ENCODE peak calls at places on chromosome 13, in four cellular contexts. One of them, this sample, is unnamed.

GRCh38 chr13:65468628-65469027 is 1761.5 kb downstream of the PCDH9 start:
- DNase-seq in activated T-cell treated with anti-CD3 and anti-CD28 coated beads for 48 hours: no peak
- DNase-seq in stimulated activated CD4-positive, alpha-beta T cell treated with anti-CD3 and anti-CD28 coated beads, Interleukin-1b, Interleukin-23, amount 100 ng/mL, for 24 hours: no peak
- DNase-seq in lower leg skin: no peak
- DNase-seq in this sample: no peak

GRCh38 chr13:75554981-75555380 is 5.4 kb downstream of the UCHL3 start:
- DNase-seq in activated T-cell treated with anti-CD3 and anti-CD28 coated beads for 48 hours: no peak
- DNase-seq in lower leg skin: no peak
- DNase-seq in stimulated activated CD4-positive, alpha-beta T cell treated with anti-CD3 and anti-CD28 coated beads, Interleukin-1b, Interleukin-23, amount 100 ng/mL, for 24 hours: no peak
- DNase-seq in this sample: no peak

GRCh38 chr13:40986328-40986856 is 32.7 kb downstream of the ELF1 start:
- DNase-seq in stimulated activated CD4-positive, alpha-beta T cell treated with anti-CD3 and anti-CD28 coated beads, Interleukin-1b, Interleukin-23, amount 100 ng/mL, for 24 hours: no peak
- DNase-seq in lower leg skin: no peak
- DNase-seq in activated T-cell treated with anti-CD3 and anti-CD28 coated beads for 48 hours: no peak
- DNase-seq in this sample: no peak

GRCh38 chr13:113927661-113928581 is 46.0 kb downstream of the C13orf46 start:
- DNase-seq in lower leg skin: peak
- DNase-seq in activated T-cell treated with anti-CD3 and anti-CD28 coated beads for 48 hours: no peak
- DNase-seq in stimulated activated CD4-positive, alpha-beta T cell treated with anti-CD3 and anti-CD28 coated beads, Interleukin-1b, Interleukin-23, amount 100 ng/mL, for 24 hours: no peak
- DNase-seq in this sample: peak

GRCh38 chr13:37138169-37138568 is 32.7 kb upstream of the CSNK1A1L start:
- DNase-seq in stimulated activated CD4-positive, alpha-beta T cell treated with anti-CD3 and anti-CD28 coated beads, Interleukin-1b, Interleukin-23, amount 100 ng/mL, for 24 hours: no peak
- DNase-seq in lower leg skin: no peak
- DNase-seq in activated T-cell treated with anti-CD3 and anti-CD28 coated beads for 48 hours: no peak
- DNase-seq in this sample: no peak

GRCh38 chr13:98796798-98797197 is 44.3 kb upstream of the SLC15A1 start:
- DNase-seq in stimulated activated CD4-positive, alpha-beta T cell treated with anti-CD3 and anti-CD28 coated beads, Interleukin-1b, Interleukin-23, amount 100 ng/mL, for 24 hours: no peak
- DNase-seq in activated T-cell treated with anti-CD3 and anti-CD28 coated beads for 48 hours: no peak
- DNase-seq in lower leg skin: peak
- DNase-seq in this sample: no peak

GRCh38 chr13:39840201-39840600 is 184.7 kb downstream of the COG6 start:
- DNase-seq in stimulated activated CD4-positive, alpha-beta T cell treated with anti-CD3 and anti-CD28 coated beads, Interleukin-1b, Interleukin-23, amount 100 ng/mL, for 24 hours: no peak
- DNase-seq in activated T-cell treated with anti-CD3 and anti-CD28 coated beads for 48 hours: no peak
- DNase-seq in lower leg skin: no peak
- DNase-seq in this sample: no peak

GRCh38 chr13:20489185-20489820 is 36.4 kb downstream of the CRYL1 start:
- DNase-seq in activated T-cell treated with anti-CD3 and anti-CD28 coated beads for 48 hours: peak
- DNase-seq in stimulated activated CD4-positive, alpha-beta T cell treated with anti-CD3 and anti-CD28 coated beads, Interleukin-1b, Interleukin-23, amount 100 ng/mL, for 24 hours: peak
- DNase-seq in lower leg skin: peak
- DNase-seq in this sample: no peak

GRCh38 chr13:113991191-113991669 is 17.4 kb upstream of the C13orf46 start:
- DNase-seq in activated T-cell treated with anti-CD3 and anti-CD28 coated beads for 48 hours: no peak
- DNase-seq in stimulated activated CD4-positive, alpha-beta T cell treated with anti-CD3 and anti-CD28 coated beads, Interleukin-1b, Interleukin-23, amount 100 ng/mL, for 24 hours: no peak
- DNase-seq in lower leg skin: peak
- DNase-seq in this sample: no peak

GRCh38 chr13:114097504-114097892 is 34.9 kb downstream of the RASA3 start:
- DNase-seq in lower leg skin: no peak
- DNase-seq in activated T-cell treated with anti-CD3 and anti-CD28 coated beads for 48 hours: no peak
- DNase-seq in stimulated activated CD4-positive, alpha-beta T cell treated with anti-CD3 and anti-CD28 coated beads, Interleukin-1b, Interleukin-23, amount 100 ng/mL, for 24 hours: no peak
- DNase-seq in this sample: no peak

GRCh38 chr13:113129921-113130750 is 7.5 kb downstream of the F10 start:
- DNase-seq in activated T-cell treated with anti-CD3 and anti-CD28 coated beads for 48 hours: no peak
- DNase-seq in stimulated activated CD4-positive, alpha-beta T cell treated with anti-CD3 and anti-CD28 coated beads, Interleukin-1b, Interleukin-23, amount 100 ng/mL, for 24 hours: no peak
- DNase-seq in lower leg skin: peak
- DNase-seq in this sample: no peak

GRCh38 chr13:60369242-60369641 is 27.8 kb upstream of the TDRD3 start:
- DNase-seq in lower leg skin: no peak
- DNase-seq in stimulated activated CD4-positive, alpha-beta T cell treated with anti-CD3 and anti-CD28 coated beads, Interleukin-1b, Interleukin-23, amount 100 ng/mL, for 24 hours: no peak
- DNase-seq in activated T-cell treated with anti-CD3 and anti-CD28 coated beads for 48 hours: no peak
- DNase-seq in this sample: no peak

GRCh38 chr13:101289764-101290163 is 126.5 kb downstream of the NALCN start:
- DNase-seq in stimulated activated CD4-positive, alpha-beta T cell treated with anti-CD3 and anti-CD28 coated beads, Interleukin-1b, Interleukin-23, amount 100 ng/mL, for 24 hours: no peak
- DNase-seq in lower leg skin: no peak
- DNase-seq in activated T-cell treated with anti-CD3 and anti-CD28 coated beads for 48 hours: no peak
- DNase-seq in this sample: no peak

GRCh38 chr13:99386495-99386894 is 79.3 kb upstream of the GPR183 start:
- DNase-seq in stimulated activated CD4-positive, alpha-beta T cell treated with anti-CD3 and anti-CD28 coated beads, Interleukin-1b, Interleukin-23, amount 100 ng/mL, for 24 hours: no peak
- DNase-seq in activated T-cell treated with anti-CD3 and anti-CD28 coated beads for 48 hours: no peak
- DNase-seq in lower leg skin: peak
- DNase-seq in this sample: no peak

GRCh38 chr13:46170687-46171086 is 11.3 kb downstream of the LCP1 start:
- DNase-seq in lower leg skin: no peak
- DNase-seq in activated T-cell treated with anti-CD3 and anti-CD28 coated beads for 48 hours: no peak
- DNase-seq in stimulated activated CD4-positive, alpha-beta T cell treated with anti-CD3 and anti-CD28 coated beads, Interleukin-1b, Interleukin-23, amount 100 ng/mL, for 24 hours: no peak
- DNase-seq in this sample: no peak

GRCh38 chr13:96984061-96984508 is 10.2 kb downstream of the OXGR1 start:
- DNase-seq in stimulated activated CD4-positive, alpha-beta T cell treated with anti-CD3 and anti-CD28 coated beads, Interleukin-1b, Interleukin-23, amount 100 ng/mL, for 24 hours: no peak
- DNase-seq in lower leg skin: peak
- DNase-seq in activated T-cell treated with anti-CD3 and anti-CD28 coated beads for 48 hours: no peak
- DNase-seq in this sample: no peak

GRCh38 chr13:32824671-32825070 is 191.6 kb upstream of the KL start:
- DNase-seq in stimulated activated CD4-positive, alpha-beta T cell treated with anti-CD3 and anti-CD28 coated beads, Interleukin-1b, Interleukin-23, amount 100 ng/mL, for 24 hours: no peak
- DNase-seq in lower leg skin: no peak
- DNase-seq in activated T-cell treated with anti-CD3 and anti-CD28 coated beads for 48 hours: no peak
- DNase-seq in this sample: no peak

GRCh38 chr13:89514534-89515312 is 1832.8 kb upstream of the MIR17HG start:
- DNase-seq in lower leg skin: no peak
- DNase-seq in activated T-cell treated with anti-CD3 and anti-CD28 coated beads for 48 hours: no peak
- DNase-seq in stimulated activated CD4-positive, alpha-beta T cell treated with anti-CD3 and anti-CD28 coated beads, Interleukin-1b, Interleukin-23, amount 100 ng/mL, for 24 hours: no peak
- DNase-seq in this sample: no peak

GRCh38 chr13:47184311-47184710 is 287.5 kb upstream of the HTR2A start:
- DNase-seq in activated T-cell treated with anti-CD3 and anti-CD28 coated beads for 48 hours: no peak
- DNase-seq in lower leg skin: no peak
- DNase-seq in stimulated activated CD4-positive, alpha-beta T cell treated with anti-CD3 and anti-CD28 coated beads, Interleukin-1b, Interleukin-23, amount 100 ng/mL, for 24 hours: no peak
- DNase-seq in this sample: no peak

GRCh38 chr13:87678353-87678752 is 7.2 kb downstream of the SLITRK5 start:
- DNase-seq in stimulated activated CD4-positive, alpha-beta T cell treated with anti-CD3 and anti-CD28 coated beads, Interleukin-1b, Interleukin-23, amount 100 ng/mL, for 24 hours: no peak
- DNase-seq in lower leg skin: no peak
- DNase-seq in activated T-cell treated with anti-CD3 and anti-CD28 coated beads for 48 hours: no peak
- DNase-seq in this sample: no peak

GRCh38 chr13:103282571-103283450 is 216.6 kb upstream of the SLC10A2 start:
- DNase-seq in stimulated activated CD4-positive, alpha-beta T cell treated with anti-CD3 and anti-CD28 coated beads, Interleukin-1b, Interleukin-23, amount 100 ng/mL, for 24 hours: no peak
- DNase-seq in lower leg skin: no peak
- DNase-seq in activated T-cell treated with anti-CD3 and anti-CD28 coated beads for 48 hours: no peak
- DNase-seq in this sample: no peak

GRCh38 chr13:112636401-112636975 is 48.5 kb upstream of the TUBGCP3 start:
- DNase-seq in activated T-cell treated with anti-CD3 and anti-CD28 coated beads for 48 hours: no peak
- DNase-seq in lower leg skin: peak
- DNase-seq in stimulated activated CD4-positive, alpha-beta T cell treated with anti-CD3 and anti-CD28 coated beads, Interleukin-1b, Interleukin-23, amount 100 ng/mL, for 24 hours: no peak
- DNase-seq in this sample: no peak

GRCh38 chr13:28117689-28118377 is 17.5 kb upstream of the FLT3 start:
- DNase-seq in stimulated activated CD4-positive, alpha-beta T cell treated with anti-CD3 and anti-CD28 coated beads, Interleukin-1b, Interleukin-23, amount 100 ng/mL, for 24 hours: no peak
- DNase-seq in activated T-cell treated with anti-CD3 and anti-CD28 coated beads for 48 hours: no peak
- DNase-seq in lower leg skin: no peak
- DNase-seq in this sample: no peak

GRCh38 chr13:46716821-46717220 is 80.1 kb downstream of the ESD start:
- DNase-seq in lower leg skin: no peak
- DNase-seq in activated T-cell treated with anti-CD3 and anti-CD28 coated beads for 48 hours: no peak
- DNase-seq in stimulated activated CD4-positive, alpha-beta T cell treated with anti-CD3 and anti-CD28 coated beads, Interleukin-1b, Interleukin-23, amount 100 ng/mL, for 24 hours: no peak
- DNase-seq in this sample: no peak

This sample was measured in CD14-positive monocyte.